ENCODE peak calls at places on chromosomes 12 and 14, in eight cellular contexts. T, H, I, X, P, D, V and N are unnamed samples.

GRCh38 chr12:14164266-14164665 is 182.9 kb upstream of the GRIN2B start:
- DNase-seq in X (no peak), T (no peak), D (no peak), V (no peak), P (no peak), H (no peak), I (no peak), N (no peak)

GRCh38 chr14:86203843-86204242 is 673.9 kb downstream of the FLRT2 start:
- DNase-seq in I (no peak), D (no peak), H (no peak), X (no peak), T (no peak), V (no peak), P (no peak), N (no peak)

GRCh38 chr14:102314242-102315011 is 5.1 kb upstream of the ZNF839 start:
- DNase-seq in H (peak; percentile 89), P (peak; percentile 93), D (peak; percentile 86), T (peak; percentile 76), I (peak; percentile 87), V (peak; percentile 88), X (peak; percentile 91), N (peak; percentile 84)

GRCh38 chr12:69540606-69541386 is 44.5 kb upstream of the CCT2 start:
- DNase-seq in T (no peak), X (no peak), H (no peak), V (no peak), D (no peak), I (no peak), P (no peak), N (no peak)

GRCh38 chr12:105705765-105706164 is 375.3 kb downstream of the C12orf75 start:
- DNase-seq in H (peak; percentile 27), I (no peak), V (peak; percentile 68), P (no peak), D (no peak), T (no peak), X (peak; percentile 66), N (peak; percentile 67)

GRCh38 chr14:104805326-104805678 is 4.4 kb downstream of the ZBTB42 start:
- DNase-seq in X (no peak), D (no peak), T (no peak), P (peak; percentile 68), I (no peak), V (no peak), H (peak; percentile 36), N (peak; percentile 76)

GRCh38 chr12:120361506-120362208 is 7.3 kb downstream of the MSI1 start:
- DNase-seq in H (peak; percentile 98), V (peak; percentile 100), D (no peak), T (peak; percentile 49), I (peak; percentile 48), P (peak; percentile 78), X (peak; percentile 91), N (peak; percentile 68)

GRCh38 chr12:111274820-111275219 is 94.1 kb downstream of the PHETA1 start:
- DNase-seq in D (no peak), V (peak; percentile 33), T (no peak), I (no peak), H (peak; percentile 81), X (no peak), P (no peak), N (no peak)

GRCh38 chr12:96720363-96720705 is 186.7 kb upstream of the NEDD1 start:
- DNase-seq in P (peak; percentile 56), I (no peak), V (no peak), X (peak; percentile 20), T (no peak), D (no peak), H (no peak), N (no peak)

GRCh38 chr14:97995571-97995970 is 1198.4 kb downstream of the VRK1 start:
- DNase-seq in X (no peak), H (no peak), V (no peak), I (no peak), D (no peak), T (no peak), P (no peak), N (no peak)

GRCh38 chr14:21902561-21903199 is 229.1 kb upstream of the OR4E1 start:
- DNase-seq in D (no peak), X (no peak), H (no peak), T (peak; percentile 51), I (no peak), V (no peak), P (no peak), N (no peak)

GRCh38 chr14:53683229-53683628 is 273.4 kb downstream of the BMP4 start:
- DNase-seq in H (no peak), V (no peak), I (no peak), X (no peak), T (no peak), D (no peak), P (no peak), N (no peak)

GRCh38 chr12:6961695-6962284 is 8.7 kb downstream of the PHB2 start:
- DNase-seq in P (peak; percentile 72), V (peak; percentile 89), H (peak; percentile 78), I (peak; percentile 53), D (peak; percentile 78), X (peak; percentile 89), T (peak; percentile 52), N (peak; percentile 81)

GRCh38 chr14:73125169-73125588 is 11.1 kb upstream of the PSEN1 start:
- DNase-seq in I (no peak), X (no peak), T (no peak), D (no peak), P (no peak), H (no peak), V (peak; percentile 18), N (no peak)

GRCh38 chr12:57280234-57281062 is 29.5 kb upstream of the STAC3 start:
- DNase-seq in V (no peak), T (peak; percentile 76), I (no peak), D (peak; percentile 75), H (no peak), P (no peak), X (peak; percentile 88), N (peak; percentile 73)

GRCh38 chr12:32290411-32290810 is 108.9 kb upstream of the FGD4 start:
- DNase-seq in H (no peak), X (no peak), V (peak; percentile 15), I (no peak), T (no peak), P (no peak), D (no peak), N (peak; percentile 63)

GRCh38 chr14:69615471-69616407 is 4.3 kb downstream of the SUSD6 start:
- DNase-seq in X (no peak), H (no peak), V (no peak), P (no peak), I (no peak), T (peak; percentile 35), D (no peak), N (peak; percentile 77)
- H3K4me3 ChIP-seq in X (no peak overlapping the region), H (peak overlapping the region; percentile 31), V (no peak overlapping the region), P (no peak overlapping the region), I (peak overlapping the region; percentile 49), T (peak overlapping the region; percentile 28), D (no peak overlapping the region), N (no peak overlapping the region)

GRCh38 chr14:95197498-95198010 is 40.2 kb upstream of the DICER1 start:
- DNase-seq in D (no peak), H (no peak), T (no peak), P (no peak), V (peak; percentile 20), I (no peak), X (peak; percentile 37), N (peak; percentile 68)
- TF ChIP-seq CTCF in D (no peak), H (no peak), T (no peak), P (no peak), V (no peak), I (no peak), X (no peak), N (no peak)

GRCh38 chr12:16346931-16347330 is 514 bp upstream of the MGST1 start:
- DNase-seq in T (no peak), V (no peak), H (no peak), D (no peak), I (no peak), P (no peak), X (peak; percentile 17), N (peak; percentile 13)
- H3K4me3 ChIP-seq in T (no peak overlapping the region), V (peak overlapping the region; percentile 77), H (no peak overlapping the region), D (peak overlapping the region; percentile 54), I (peak overlapping the region; percentile 63), P (peak overlapping the region; percentile 28), X (peak overlapping the region; percentile 34), N (peak overlapping the region; percentile 12)

GRCh38 chr12:3791475-3791874 is 38.6 kb upstream of the CRACR2A start:
- DNase-seq in I (no peak), P (no peak), H (no peak), D (no peak), T (no peak), V (no peak), X (no peak), N (no peak)

GRCh38 chr12:3789838-3790237 is 36.9 kb upstream of the CRACR2A start:
- DNase-seq in H (no peak), V (no peak), D (no peak), X (no peak), T (no peak), I (no peak), P (no peak), N (no peak)

GRCh38 chr12:3795800-3796133 is 42.9 kb upstream of the CRACR2A start:
- DNase-seq in I (no peak), P (no peak), V (no peak), H (no peak), D (no peak), X (no peak), T (no peak), N (no peak)

GRCh38 chr12:3795096-3795799 is 42.3 kb upstream of the CRACR2A start:
- DNase-seq in X (no peak), I (no peak), T (no peak), V (no peak), P (no peak), H (no peak), D (no peak), N (no peak)

GRCh38 chr12:3792623-3793288 is 39.8 kb upstream of the CRACR2A start:
- DNase-seq in X (no peak), V (no peak), P (no peak), I (no peak), H (no peak), T (no peak), D (no peak), N (no peak)
- TF ChIP-seq CTCF in X (no peak), V (no peak), P (no peak), I (no peak), H (no peak), T (no peak), D (no peak), N (no peak)

DNA sequence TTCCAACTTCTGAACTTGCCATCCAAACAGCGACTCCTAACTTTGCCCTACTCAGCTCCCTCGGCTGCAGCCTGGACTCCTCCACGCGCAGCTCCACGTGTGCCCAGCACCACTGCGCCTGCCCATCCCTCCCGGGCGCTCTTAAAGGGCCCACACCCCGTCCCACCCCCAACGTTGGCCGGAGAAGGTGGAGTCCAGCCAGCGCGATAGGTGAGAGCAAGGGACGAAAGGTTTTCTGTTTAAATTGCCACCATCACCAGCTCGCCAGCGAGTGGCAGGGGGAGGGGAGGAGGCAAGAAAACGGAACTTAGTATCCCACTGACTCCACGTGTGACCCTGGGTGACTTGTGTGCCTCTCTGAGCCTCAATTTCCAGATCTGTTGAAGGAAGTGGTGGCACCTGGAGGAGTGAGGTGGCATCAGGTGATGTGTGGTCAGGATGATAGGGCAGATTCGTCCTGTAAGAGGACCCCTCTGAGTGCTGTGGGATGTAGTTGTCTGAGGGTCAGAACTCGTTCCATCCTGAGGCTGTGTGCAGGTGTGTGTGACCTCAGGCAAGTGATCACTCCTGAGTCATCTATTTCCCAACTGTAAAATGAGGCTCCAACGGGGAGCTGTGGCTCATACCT is 59.7 kb downstream of the TRPV4 start:
- DNase-seq in I (no peak), D (no peak), X (no peak), H (no peak), P (no peak), T (no peak), V (no peak), N (peak; percentile 40)
- H3K4me3 ChIP-seq in I (no peak overlapping the region), D (no peak overlapping the region), X (no peak overlapping the region), H (no peak overlapping the region), P (no peak overlapping the region), T (no peak overlapping the region), V (no peak overlapping the region), N (no peak overlapping the region)

GRCh38 chr12:54355104-54355815 is 9.0 kb downstream of the GPR84 start:
- DNase-seq in T (no peak), V (peak; percentile 89), P (no peak), X (no peak), I (no peak), D (no peak), H (no peak), N (no peak)
- TF ChIP-seq CTCF in T (no peak), V (peak; percentile 34), P (no peak), X (no peak), I (no peak), D (no peak), H (no peak), N (peak; percentile 22)